ENCODE peak calls at places on chromosomes 3 and 15, in ten cellular contexts. W is progenitor cell of endocrine pancreas; N is AG04449; M is left ventricle myocardium inferior; L is CD8-positive, alpha-beta T cell; Z is ovary; I is fibroblast of mammary gland; X is neural crest cell; S is right lobe of liver; B is body of pancreas. P is an unnamed sample.

GRCh38 chr3:15399970-15400369 is 27.4 kb downstream of the METTL6 start:
- DNase-seq in B (no peak), Z (no peak), I (no peak), X (no peak), L (no peak), S (no peak), M (no peak), N (no peak), W (no peak), P (no peak)

GRCh38 chr15:32775103-32775502 is 57.3 kb downstream of the GREM1 start:
- DNase-seq in L (no peak), I (peak; percentile 12), X (no peak), Z (no peak), N (no peak), W (no peak), B (no peak), S (no peak), M (no peak), P (no peak)

GRCh38 chr15:60899322-60899966 is 329.7 kb downstream of the RORA start:
- DNase-seq in X (no peak), I (no peak), M (no peak), Z (no peak), B (no peak), N (no peak), W (no peak), S (no peak), L (no peak), P (no peak)

GRCh38 chr3:124928333-124929202 is 6.0 kb downstream of the MUC13 start:
- DNase-seq in B (peak; percentile 76), M (peak; percentile 56), N (no peak), W (peak; percentile 21), I (peak; percentile 76), L (peak; percentile 68), S (no peak), Z (peak; percentile 69), X (peak; percentile 67), P (peak; percentile 63)

GRCh38 chr3:15783361-15783969 is 14.3 kb downstream of the ANKRD28 start:
- DNase-seq in X (no peak), L (no peak), S (no peak), B (no peak), N (no peak), I (peak; percentile 85), M (no peak), W (no peak), Z (no peak), P (no peak)

GRCh38 chr3:160434071-160434470 is 15.5 kb downstream of the TRIM59 start:
- DNase-seq in S (no peak), B (no peak), Z (no peak), N (peak; percentile 40), L (no peak), M (no peak), I (peak; percentile 31), W (no peak), X (no peak), P (no peak)

GRCh38 chr3:189304465-189305341 is 132.9 kb downstream of the TPRG1 start:
- DNase-seq in W (no peak), I (no peak), N (peak; percentile 16), X (no peak), M (no peak), Z (no peak), L (no peak), B (peak; percentile 77), S (peak; percentile 56), P (no peak)

GRCh38 chr3:149576071-149576564 is 81.7 kb downstream of the WWTR1 start:
- DNase-seq in I (peak; percentile 99), B (no peak), N (peak; percentile 87), X (no peak), S (no peak), W (no peak), L (no peak), Z (peak; percentile 69), M (no peak), P (no peak)

GRCh38 chr3:170421758-170422157 is 3.1 kb downstream of the CLDN11 start:
- DNase-seq in I (no peak), M (no peak), L (no peak), X (no peak), W (no peak), Z (no peak), N (no peak), S (no peak), B (no peak), P (no peak)

GRCh38 chr3:170418422-170419300 is at the start of gene CLDN11:
- DNase-seq in Z (peak; percentile 85), X (no peak), I (peak; percentile 63), L (no peak), B (no peak), N (no peak), M (peak; percentile 40), S (no peak), W (no peak), P (peak; percentile 33)

GRCh38 chr3:170421147-170421641 is 2.5 kb downstream of the CLDN11 start:
- DNase-seq in N (no peak), S (no peak), Z (peak; percentile 45), I (peak; percentile 34), L (no peak), M (peak; percentile 21), X (no peak), B (no peak), W (no peak), P (no peak)

GRCh38 chr3:170419301-170420087 is 826 bp downstream of the CLDN11 start:
- DNase-seq in X (peak; percentile 29), M (no peak), N (no peak), L (no peak), S (no peak), I (peak; percentile 40), B (no peak), Z (peak; percentile 67), W (no peak), P (peak; percentile 35)

DNA sequence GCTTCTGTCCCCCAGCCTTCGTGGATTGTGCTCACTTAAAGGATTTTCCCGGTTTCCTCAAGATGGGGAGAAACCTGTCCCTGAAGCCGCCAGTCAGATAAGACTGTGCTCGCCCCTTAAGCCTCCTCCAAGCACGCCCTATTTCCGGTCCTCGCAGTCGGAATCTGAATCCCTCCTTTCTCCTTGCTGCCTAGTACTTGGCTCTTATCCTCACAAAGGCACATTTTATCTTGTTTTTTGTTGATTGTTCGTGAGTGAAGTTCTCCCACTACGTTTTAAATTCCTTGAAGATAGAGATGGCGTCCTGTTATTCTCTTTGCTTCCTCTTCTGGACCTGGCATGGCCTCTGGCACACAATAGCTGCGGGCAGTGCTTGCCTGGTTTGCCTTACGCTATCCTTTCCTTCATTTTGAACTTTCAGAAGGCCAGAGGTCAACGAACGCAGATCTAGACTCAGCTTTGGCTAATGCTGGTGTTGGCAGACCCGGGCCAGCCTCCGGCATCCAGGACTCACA is 1.7 kb downstream of the CLDN11 start:
- DNase-seq in N (no peak), B (no peak), L (no peak), I (peak; percentile 44), X (no peak), S (no peak), W (no peak), Z (peak; percentile 45), M (no peak), P (no peak)
- TF ChIP-seq CTCF in N (no peak), B (no peak), L (no peak), I (no peak), X (no peak), S (no peak), W (no peak), Z (no peak), M (no peak), P (no peak)

DNA sequence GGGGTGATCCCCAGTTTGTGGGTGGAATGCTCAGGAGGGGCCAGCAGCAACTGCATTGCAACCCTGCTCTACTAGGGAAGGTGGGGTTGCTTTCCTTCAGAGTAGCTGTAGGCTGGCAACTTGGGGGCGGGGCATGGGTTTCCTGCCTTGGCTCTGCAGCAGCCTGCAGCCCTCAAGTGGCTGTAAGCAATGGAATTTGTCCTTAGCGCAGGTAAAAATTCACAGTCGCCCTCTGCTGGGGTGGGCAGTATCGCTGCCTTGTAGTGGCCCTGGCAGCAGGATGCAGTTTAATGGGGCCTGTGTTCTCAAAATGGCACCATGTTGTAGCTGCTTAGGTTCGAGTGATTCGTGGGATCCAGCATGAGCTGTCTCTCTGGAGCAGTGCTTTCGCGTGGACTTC is 29.8 kb downstream of the STT3B start:
- DNase-seq in S (no peak), Z (no peak), M (peak; percentile 12), B (no peak), W (no peak), N (no peak), L (peak; percentile 60), I (no peak), X (no peak), P (peak; percentile 16)
- TF ChIP-seq CTCF in S (no peak), Z (no peak), M (no peak), B (no peak), W (peak; percentile 33), N (no peak), L (no peak), I (no peak), X (no peak), P (peak; percentile 20)

GRCh38 chr3:13208706-13209295 is 135.6 kb upstream of the IQSEC1 start:
- DNase-seq in M (no peak), I (no peak), Z (no peak), L (no peak), W (no peak), N (no peak), X (no peak), S (peak; percentile 49), B (no peak), P (no peak)

GRCh38 chr3:13207975-13208705 is 134.9 kb upstream of the IQSEC1 start:
- DNase-seq in M (no peak), N (no peak), W (no peak), Z (no peak), B (no peak), S (no peak), X (no peak), L (no peak), I (no peak), P (no peak)

GRCh38 chr3:13205567-13206143 is 132.4 kb upstream of the IQSEC1 start:
- DNase-seq in W (no peak), X (no peak), N (no peak), M (no peak), S (no peak), B (no peak), I (no peak), L (no peak), Z (no peak), P (no peak)

GRCh38 chr3:13207578-13207922 is 134.3 kb upstream of the IQSEC1 start:
- DNase-seq in M (no peak), B (no peak), Z (no peak), L (no peak), I (no peak), S (peak; percentile 31), N (no peak), W (no peak), X (no peak), P (no peak)

GRCh38 chr3:13206799-13207577 is 133.8 kb upstream of the IQSEC1 start:
- DNase-seq in M (no peak), B (no peak), N (no peak), Z (no peak), S (peak; percentile 35), I (no peak), L (no peak), X (no peak), W (no peak), P (no peak)
- TF ChIP-seq CTCF in M (no peak), B (no peak), N (no peak), Z (no peak), S (no peak), I (no peak), L (no peak), X (no peak), W (no peak), P (no peak)

DNA sequence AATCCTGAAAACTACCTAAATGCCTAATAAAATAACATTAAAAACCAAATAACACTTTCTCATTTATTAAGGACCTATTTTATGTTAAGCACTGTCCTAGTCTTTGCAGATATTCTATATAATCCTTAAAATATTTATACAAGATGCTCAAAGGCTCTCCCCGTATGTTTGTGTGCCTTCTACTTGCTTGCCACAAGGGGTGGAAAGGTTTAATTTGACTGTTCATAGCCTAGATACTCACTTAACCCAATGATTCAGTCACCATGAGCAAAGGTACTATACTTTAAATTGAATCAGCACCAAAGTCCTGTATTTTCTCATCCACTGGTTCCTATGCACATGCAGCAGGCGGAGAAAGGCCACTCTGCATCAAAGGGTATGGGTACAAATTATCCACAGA is 32.0 kb downstream of the LSAMP start:
- DNase-seq in N (no peak), B (no peak), M (no peak), L (no peak), W (no peak), S (no peak), X (no peak), I (no peak), Z (no peak), P (no peak)
- TF ChIP-seq CTCF in N (no peak), B (no peak), M (no peak), L (no peak), W (peak; percentile 29), S (no peak), X (peak; percentile 43), I (peak; percentile 5), Z (no peak), P (peak; percentile 16)